ENCODE peak calls at places on chromosomes 13 and 19, in four cellular contexts. X is GM12878, L is K562, D is HepG2. J is an unnamed sample.

GRCh38 chr13:91123456-91124127 is 223.9 kb upstream of the MIR17HG start:
- DNase-seq in X (no peak), L (no peak), D (no peak), J (no peak)

GRCh38 chr13:28531195-28531955 is 36.4 kb upstream of the FLT1 start:
- DNase-seq in X (no peak), L (no peak), D (no peak), J (peak)

GRCh38 chr13:27082325-27082724 is 89.3 kb downstream of the USP12 start:
- DNase-seq in D (no peak), L (peak), X (no peak), J (no peak)

GRCh38 chr19:35120898-35121297 is 5.3 kb downstream of the FXYD3 start:
- DNase-seq in X (no peak), D (no peak), L (no peak), J (no peak)

GRCh38 chr13:29619995-29620394 is 24.5 kb upstream of the SLC7A1 start:
- DNase-seq in L (no peak), D (no peak), X (no peak), J (no peak)

GRCh38 chr13:33519561-33520479 is 234.3 kb upstream of the STARD13 start:
- DNase-seq in L (no peak), D (no peak), X (no peak), J (no peak)

GRCh38 chr13:57629821-57630235 is 1.7 kb upstream of the PCDH17 start:
- DNase-seq in X (no peak), D (no peak), L (no peak), J (peak)

GRCh38 chr19:1247747-1248453 is 483 bp upstream of the MIDN start:
- DNase-seq in X (no peak), D (peak), L (peak), J (peak)

GRCh38 chr19:13215572-13216380 is 65.6 kb downstream of the IER2 start:
- DNase-seq in X (peak), L (no peak), D (peak), J (no peak)

GRCh38 chr19:21498651-21499050 is 6.8 kb upstream of the ZNF429 start:
- DNase-seq in L (no peak), D (no peak), X (no peak), J (no peak)

GRCh38 chr19:38686530-38686888 is 39.1 kb downstream of the ACTN4 start:
- DNase-seq in D (no peak), X (peak), L (peak), J (no peak)

GRCh38 chr19:55165952-55166529 is 372 bp downstream of the DNAAF3 start:
- DNase-seq in X (no peak), D (peak), L (peak), J (peak)

DNA sequence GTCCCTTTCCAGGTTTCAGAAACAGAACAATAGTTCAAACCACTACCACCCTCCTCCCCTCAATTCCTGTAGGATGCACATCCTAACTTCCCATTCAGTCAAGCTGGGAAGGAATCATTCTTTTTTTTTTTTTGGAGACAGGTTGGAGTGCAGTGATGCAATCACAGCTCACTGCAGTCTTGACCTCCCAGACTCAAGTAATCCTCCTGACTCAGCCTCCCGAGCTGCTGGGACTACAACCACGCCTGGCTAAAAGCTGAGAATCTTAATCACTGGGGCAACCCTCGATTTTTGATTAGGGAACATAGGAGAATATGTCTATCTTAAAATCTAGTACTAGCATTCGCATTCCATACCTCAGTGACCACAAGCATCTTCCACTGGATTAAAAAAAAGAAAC is 146.2 kb downstream of the ABCC4 start:
- DNase-seq in X (no peak), D (no peak), L (no peak), J (no peak)
- TF ChIP-seq NR2C2 in X (no peak), D (no peak), L (no peak), J (no peak)

DNA sequence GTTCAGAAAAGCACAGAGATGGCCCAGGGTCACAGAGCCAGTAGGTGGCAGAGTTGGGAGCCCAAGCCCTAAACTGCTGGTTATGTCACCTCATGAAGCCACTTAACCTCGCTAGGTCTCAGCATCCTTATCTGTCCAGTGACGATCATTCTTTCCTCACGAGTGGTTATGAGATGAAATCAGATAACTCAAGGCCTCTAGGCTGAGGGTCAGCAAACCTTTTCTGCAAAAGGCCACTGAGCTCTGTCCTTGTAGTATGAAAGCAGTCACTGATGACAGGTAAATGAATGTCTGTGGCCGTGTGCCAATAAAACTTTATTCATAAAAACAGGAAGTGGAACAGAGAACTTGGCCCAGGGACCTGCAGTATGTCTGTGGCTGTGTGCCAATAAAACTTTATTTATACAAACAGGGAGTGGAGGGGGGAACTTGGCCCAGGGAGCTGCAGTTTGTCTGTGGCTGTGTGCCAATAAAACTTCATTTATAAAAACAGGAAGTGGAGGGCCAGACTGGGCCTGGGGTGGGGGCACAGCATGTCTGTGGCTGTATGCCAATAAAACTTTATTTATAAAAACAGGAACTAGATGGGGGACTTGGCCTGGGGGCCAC is 71.2 kb downstream of the GNG7 start:
- DNase-seq in X (no peak), L (peak), D (no peak), J (no peak)
- TF ChIP-seq CBFB in X (peak), L (no peak), D (no peak), J (no peak)

GRCh38 chr13:92989301-92989700 is 237.3 kb upstream of the GPC6 start:
- DNase-seq in X (no peak), L (no peak), D (no peak), J (no peak)

GRCh38 chr13:92991687-92992086 is 234.9 kb upstream of the GPC6 start:
- DNase-seq in X (no peak), D (no peak), L (no peak), J (no peak)

DNA sequence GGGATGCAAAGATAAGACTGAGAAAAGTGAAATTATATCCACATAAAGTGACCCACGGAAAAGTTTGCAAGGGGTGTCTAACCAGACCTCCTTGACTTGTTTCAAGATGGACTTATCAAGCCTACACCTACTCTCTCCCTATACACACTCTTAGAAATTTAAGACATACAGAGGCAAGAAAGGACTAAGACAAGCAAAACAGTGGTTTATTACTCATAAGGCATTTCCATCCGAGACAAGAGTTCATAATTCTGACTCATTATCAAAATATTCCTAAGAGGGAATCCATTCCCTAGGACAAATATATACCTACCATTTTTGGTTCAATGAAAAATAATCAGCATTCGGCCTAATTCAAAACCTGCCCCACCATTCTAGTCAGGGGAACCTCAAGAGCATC is 232.6 kb upstream of the GPC6 start:
- DNase-seq in D (no peak), L (no peak), X (no peak), J (no peak)
- TF ChIP-seq NR2C2 in D (no peak), L (no peak), X (no peak), J (no peak)

GRCh38 chr19:28543244-28543776 is 669.6 kb downstream of the UQCRFS1 start:
- DNase-seq in L (no peak), D (no peak), X (no peak), J (no peak)

GRCh38 chr19:28549680-28550277 is 663.2 kb downstream of the UQCRFS1 start:
- DNase-seq in L (no peak), D (no peak), X (no peak), J (no peak)

GRCh38 chr19:28542394-28543243 is 670.3 kb downstream of the UQCRFS1 start:
- DNase-seq in X (no peak), L (peak), D (no peak), J (no peak)

GRCh38 chr19:28544451-28545261 is 668.3 kb downstream of the UQCRFS1 start:
- DNase-seq in L (peak), D (no peak), X (no peak), J (no peak)

DNA sequence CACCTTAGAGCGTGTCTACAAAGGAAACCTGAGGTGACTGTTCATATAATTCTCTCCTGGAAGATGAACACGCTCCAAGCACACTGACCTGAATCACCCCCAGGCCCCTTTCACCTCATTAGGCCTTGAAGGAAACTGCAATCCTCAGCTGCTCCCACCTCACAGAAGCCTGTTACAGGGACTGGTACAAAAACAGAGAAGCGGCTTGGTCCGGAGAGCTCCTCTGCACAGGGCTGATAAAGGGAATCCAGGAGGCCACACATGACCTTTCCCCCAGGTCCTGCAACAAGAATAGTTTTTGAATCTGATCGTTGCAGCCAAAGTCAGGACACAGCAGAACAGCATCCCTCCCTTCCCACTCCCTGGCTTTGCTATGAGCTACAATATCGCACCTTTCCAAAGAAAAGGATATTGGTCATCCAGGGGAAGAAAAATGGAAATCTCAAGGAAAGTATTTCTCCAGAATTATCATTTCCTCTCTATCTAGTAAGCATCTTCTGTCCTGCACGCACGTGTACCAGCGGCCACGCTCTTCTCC is 666.7 kb downstream of the UQCRFS1 start:
- DNase-seq in X (no peak), L (peak), D (no peak), J (no peak)
- TF ChIP-seq CBFB in X (no peak), L (no peak), D (no peak), J (no peak)

DNA sequence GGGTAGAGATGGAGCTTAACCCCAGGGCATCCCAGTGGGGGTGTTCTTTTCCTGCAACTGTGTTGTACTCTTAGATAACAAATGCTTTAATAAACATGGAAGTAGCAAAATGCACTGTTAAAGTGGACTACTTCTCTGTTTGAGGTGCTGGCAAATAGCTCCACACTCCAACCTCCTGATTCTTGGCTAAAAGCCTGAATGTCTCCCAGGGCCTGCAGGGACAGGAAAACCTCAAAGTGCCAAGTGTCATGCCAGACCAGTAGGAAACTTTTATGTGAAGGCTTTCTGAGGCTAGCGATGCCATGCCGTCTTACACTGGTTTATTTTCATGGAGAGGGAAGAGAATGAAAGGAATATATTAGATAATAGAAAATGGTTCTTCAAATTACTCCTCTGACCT is 6.8 kb downstream of the FREM2 start:
- DNase-seq in D (no peak), X (no peak), L (no peak), J (no peak)
- TF ChIP-seq NR2C2 in D (no peak), X (no peak), L (no peak), J (no peak)

GRCh38 chr13:92320323-92320722 is 906.3 kb upstream of the GPC6 start:
- DNase-seq in D (no peak), L (no peak), X (no peak), J (no peak)
- TF ChIP-seq CBFB in D (no peak), L (no peak), X (no peak), J (no peak)

DNA sequence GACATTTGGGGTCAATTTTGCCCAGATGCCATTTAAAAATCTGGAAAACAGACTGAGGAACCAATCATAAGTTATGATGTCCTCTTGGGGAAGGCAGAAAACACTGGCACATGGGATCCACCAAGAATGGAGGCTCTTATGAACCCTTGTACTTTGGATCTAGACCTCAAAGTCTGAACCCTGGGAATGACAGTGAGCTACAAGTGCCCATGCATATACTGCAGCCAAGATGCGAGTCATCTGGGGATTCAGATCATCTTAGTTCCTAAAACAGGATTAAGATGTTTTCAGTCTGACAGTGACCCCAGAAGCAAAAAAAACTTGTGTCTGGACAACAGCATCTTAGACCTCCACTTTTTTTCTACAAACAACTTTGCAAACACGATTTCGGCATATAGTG is 100.2 kb upstream of the SIAH3 start:
- DNase-seq in X (no peak), L (no peak), D (no peak), J (no peak)
- TF ChIP-seq NR2C2 in X (no peak), L (no peak), D (no peak), J (no peak)

DNA sequence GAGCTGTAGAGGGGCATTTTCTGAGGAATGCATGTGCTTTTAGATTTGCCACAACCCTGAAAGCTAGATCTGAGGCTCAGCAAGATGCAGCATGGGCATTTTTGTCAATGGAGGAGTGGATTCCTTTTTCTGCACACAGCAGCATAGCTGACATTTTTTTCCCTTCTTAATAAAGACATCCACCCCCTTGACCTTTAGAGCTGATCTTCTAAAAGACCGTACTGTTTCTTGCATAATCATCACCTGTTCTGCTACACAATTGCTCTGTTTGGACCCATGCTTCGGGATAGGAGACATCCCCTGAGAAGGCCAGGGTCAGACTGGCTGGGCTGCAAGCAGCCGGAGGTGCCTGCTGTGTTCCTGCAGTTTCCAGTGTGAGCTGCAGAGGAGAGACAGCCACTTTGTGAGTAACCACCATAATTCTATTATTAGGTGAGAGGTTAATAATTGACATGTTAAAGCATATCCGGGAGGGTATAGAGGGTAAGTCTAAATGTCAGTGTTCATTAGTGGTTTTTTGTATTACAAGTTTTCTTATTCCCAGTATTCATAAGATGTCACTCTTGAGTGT is 108.5 kb upstream of the C1QTNF9B start:
- DNase-seq in L (no peak), X (peak), D (no peak), J (no peak)
- TF ChIP-seq CBFB in L (no peak), X (no peak), D (no peak), J (no peak)